ENCODE peak calls at places on chromosomes 6 and 20, in four cellular contexts. One of them, this sample, is unnamed. For H3K4me1, the result is how much of the 10 kb centered on the place peaks cover.

GRCh38 chr6:16758163-16758975 is 2.9 kb downstream of the ATXN1 start:
- DNase-seq in tibial artery: no peak
- DNase-seq in HCT116: no peak
- DNase-seq in heart right ventricle: no peak
- DNase-seq in this sample: no peak

GRCh38 chr6:81003156-81003555 is 749.3 kb downstream of the TENT5A start:
- DNase-seq in tibial artery: no peak
- DNase-seq in HCT116: no peak
- DNase-seq in heart right ventricle: no peak
- DNase-seq in this sample: no peak

GRCh38 chr6:156262014-156262413 is 515.2 kb upstream of the ARID1B start:
- DNase-seq in heart right ventricle: no peak
- DNase-seq in tibial artery: no peak
- DNase-seq in HCT116: no peak
- DNase-seq in this sample: no peak

GRCh38 chr6:89693207-89693606 is 54.7 kb upstream of the LYRM2 start:
- DNase-seq in tibial artery: no peak
- DNase-seq in heart right ventricle: no peak
- DNase-seq in HCT116: no peak
- DNase-seq in this sample: no peak

GRCh38 chr6:9116026-9116425 is 680.7 kb upstream of the SLC35B3 start:
- DNase-seq in tibial artery: no peak
- DNase-seq in heart right ventricle: no peak
- DNase-seq in HCT116: no peak
- DNase-seq in this sample: no peak

GRCh38 chr20:43812216-43812615 is 85.4 kb upstream of the GTSF1L start:
- DNase-seq in HCT116: no peak
- DNase-seq in tibial artery: no peak
- DNase-seq in heart right ventricle: no peak
- DNase-seq in this sample: no peak

GRCh38 chr6:17994019-17994418 is 6.6 kb upstream of the KIF13A start:
- DNase-seq in heart right ventricle: no peak
- DNase-seq in tibial artery: no peak
- DNase-seq in HCT116: no peak
- DNase-seq in this sample: no peak

GRCh38 chr6:152130441-152130840 is 323.0 kb downstream of the ESR1 start:
- DNase-seq in HCT116: no peak
- DNase-seq in heart right ventricle: no peak
- DNase-seq in tibial artery: no peak
- DNase-seq in this sample: no peak

GRCh38 chr6:38179300-38179699 is 359.8 kb downstream of the ZFAND3 start:
- DNase-seq in tibial artery: peak
- DNase-seq in heart right ventricle: no peak
- DNase-seq in HCT116: no peak
- DNase-seq in this sample: no peak

GRCh38 chr20:53004267-53004813 is 32.2 kb downstream of the TSHZ2 start:
- DNase-seq in heart right ventricle: no peak
- DNase-seq in HCT116: no peak
- DNase-seq in tibial artery: no peak
- DNase-seq in this sample: no peak

GRCh38 chr20:9912290-9912689 is 73.4 kb upstream of the PAK5 start:
- DNase-seq in heart right ventricle: no peak
- DNase-seq in tibial artery: no peak
- DNase-seq in HCT116: no peak
- DNase-seq in this sample: no peak

GRCh38 chr6:43060034-43060754 is 763 bp downstream of the KLC4 start:
- DNase-seq in heart right ventricle: no peak
- DNase-seq in HCT116: no peak
- DNase-seq in tibial artery: no peak
- DNase-seq in this sample: peak

GRCh38 chr6:19297880-19298279 is 539.3 kb upstream of the ID4 start:
- DNase-seq in tibial artery: no peak
- DNase-seq in heart right ventricle: no peak
- DNase-seq in HCT116: no peak
- DNase-seq in this sample: no peak

DNA sequence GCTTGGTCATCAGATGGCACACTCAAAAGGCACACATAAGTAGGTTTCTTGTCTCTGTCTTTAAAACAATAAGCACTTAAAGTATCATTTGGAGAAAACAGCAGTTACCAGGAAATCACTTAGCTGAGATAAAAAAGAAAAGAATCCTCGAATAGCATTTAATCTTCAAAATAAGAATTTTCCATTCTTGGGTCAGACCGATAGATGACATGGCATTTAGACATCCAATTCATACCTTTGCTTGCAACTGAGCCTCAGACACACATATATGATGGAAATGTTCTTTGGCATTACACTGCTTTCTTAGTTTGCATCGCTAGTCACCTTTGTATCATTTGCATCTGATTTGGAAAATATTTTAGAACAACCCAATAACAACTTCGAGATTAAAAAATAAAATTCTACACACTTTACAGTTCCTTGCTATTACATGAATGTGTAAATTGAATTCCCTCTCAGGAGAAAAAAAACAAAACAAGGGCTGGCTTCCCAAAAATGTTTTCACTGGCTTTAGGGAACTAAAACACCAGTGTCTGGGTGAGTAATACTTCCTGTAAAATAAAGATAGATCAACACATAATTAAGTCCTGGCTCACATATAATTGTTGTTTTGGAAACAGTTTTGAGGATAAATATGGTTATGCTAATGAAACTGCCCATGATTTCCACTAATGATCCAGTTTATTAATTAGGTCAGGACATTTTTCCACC is 1.3 kb upstream of the RNF217 start:
- DNase-seq in tibial artery: no peak
- DNase-seq in heart right ventricle: no peak
- DNase-seq in HCT116: no peak
- DNase-seq in this sample: no peak
- H3K4me3 ChIP-seq in tibial artery: peak
- H3K4me3 ChIP-seq in heart right ventricle: peak
- H3K4me3 ChIP-seq in HCT116: peak
- H3K4me3 ChIP-seq in this sample: peak

DNA sequence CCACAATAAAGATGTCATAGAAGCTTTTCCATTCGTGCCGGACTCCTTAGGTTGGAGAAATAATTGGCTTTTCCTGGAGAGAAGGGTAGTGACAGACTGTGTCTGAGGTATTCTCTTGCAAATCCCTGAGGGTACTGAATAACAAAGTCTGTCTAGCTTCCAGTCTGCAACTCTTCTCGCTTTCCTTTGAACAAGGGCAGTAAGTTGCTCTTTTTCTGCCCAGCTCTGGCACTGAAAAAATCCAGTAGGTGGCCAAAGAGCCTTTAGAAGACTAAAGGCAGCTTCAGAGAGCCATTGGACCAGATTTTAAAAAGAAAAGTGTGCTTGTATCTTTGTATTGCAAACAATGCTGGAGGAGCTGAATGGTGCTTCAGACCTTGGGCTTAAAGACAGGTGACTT is 20.7 kb upstream of the RREB1 start:
- DNase-seq in heart right ventricle: no peak
- DNase-seq in HCT116: no peak
- DNase-seq in tibial artery: no peak
- DNase-seq in this sample: no peak
- TF ChIP-seq CTCF in heart right ventricle: no peak
- TF ChIP-seq CTCF in HCT116: no peak
- TF ChIP-seq CTCF in tibial artery: peak
- TF ChIP-seq CTCF in this sample: no peak

GRCh38 chr6:166470863-166471410 is 88.2 kb upstream of the MPC1 start:
- DNase-seq in HCT116: no peak
- DNase-seq in heart right ventricle: no peak
- DNase-seq in tibial artery: no peak
- DNase-seq in this sample: no peak

GRCh38 chr6:166471797-166472260 is 89.1 kb upstream of the MPC1 start:
- DNase-seq in tibial artery: no peak
- DNase-seq in heart right ventricle: no peak
- DNase-seq in HCT116: no peak
- DNase-seq in this sample: no peak

GRCh38 chr6:166467436-166468000 is 84.8 kb upstream of the MPC1 start:
- DNase-seq in heart right ventricle: no peak
- DNase-seq in HCT116: no peak
- DNase-seq in tibial artery: no peak
- DNase-seq in this sample: no peak

GRCh38 chr6:166469426-166469961 is 86.8 kb upstream of the MPC1 start:
- DNase-seq in heart right ventricle: no peak
- DNase-seq in HCT116: no peak
- DNase-seq in tibial artery: no peak
- DNase-seq in this sample: no peak

GRCh38 chr6:166470029-166470862 is 87.5 kb upstream of the MPC1 start:
- DNase-seq in tibial artery: no peak
- DNase-seq in HCT116: no peak
- DNase-seq in heart right ventricle: no peak
- DNase-seq in this sample: no peak
- H3K4me1 ChIP-seq in tibial artery: under half
- H3K4me1 ChIP-seq in HCT116: under half
- H3K4me1 ChIP-seq in heart right ventricle: under half
- H3K4me1 ChIP-seq in this sample: under half

GRCh38 chr6:144265390-144265789 is 19.7 kb upstream of the UTRN start:
- DNase-seq in heart right ventricle: no peak
- DNase-seq in tibial artery: no peak
- DNase-seq in HCT116: no peak
- DNase-seq in this sample: no peak
- H3K4me3 ChIP-seq in heart right ventricle: no peak
- H3K4me3 ChIP-seq in tibial artery: no peak
- H3K4me3 ChIP-seq in HCT116: no peak
- H3K4me3 ChIP-seq in this sample: no peak

GRCh38 chr6:85677243-85677956 is 34.7 kb upstream of the SYNCRIP start:
- DNase-seq in heart right ventricle: no peak
- DNase-seq in tibial artery: no peak
- DNase-seq in HCT116: no peak
- DNase-seq in this sample: no peak
- TF ChIP-seq CTCF in heart right ventricle: no peak
- TF ChIP-seq CTCF in tibial artery: no peak
- TF ChIP-seq CTCF in HCT116: no peak
- TF ChIP-seq CTCF in this sample: no peak

GRCh38 chr20:49603209-49603627 is 35.3 kb upstream of the PTGIS start:
- DNase-seq in heart right ventricle: no peak
- DNase-seq in HCT116: no peak
- DNase-seq in tibial artery: no peak
- DNase-seq in this sample: no peak

GRCh38 chr20:49597825-49598395 is 30.0 kb upstream of the PTGIS start:
- DNase-seq in HCT116: no peak
- DNase-seq in heart right ventricle: no peak
- DNase-seq in tibial artery: no peak
- DNase-seq in this sample: no peak

GRCh38 chr20:49599746-49600113 is 31.8 kb upstream of the PTGIS start:
- DNase-seq in heart right ventricle: no peak
- DNase-seq in tibial artery: no peak
- DNase-seq in HCT116: no peak
- DNase-seq in this sample: no peak

GRCh38 chr20:49602370-49603208 is 34.7 kb upstream of the PTGIS start:
- DNase-seq in tibial artery: no peak
- DNase-seq in HCT116: no peak
- DNase-seq in heart right ventricle: no peak
- DNase-seq in this sample: no peak

DNA sequence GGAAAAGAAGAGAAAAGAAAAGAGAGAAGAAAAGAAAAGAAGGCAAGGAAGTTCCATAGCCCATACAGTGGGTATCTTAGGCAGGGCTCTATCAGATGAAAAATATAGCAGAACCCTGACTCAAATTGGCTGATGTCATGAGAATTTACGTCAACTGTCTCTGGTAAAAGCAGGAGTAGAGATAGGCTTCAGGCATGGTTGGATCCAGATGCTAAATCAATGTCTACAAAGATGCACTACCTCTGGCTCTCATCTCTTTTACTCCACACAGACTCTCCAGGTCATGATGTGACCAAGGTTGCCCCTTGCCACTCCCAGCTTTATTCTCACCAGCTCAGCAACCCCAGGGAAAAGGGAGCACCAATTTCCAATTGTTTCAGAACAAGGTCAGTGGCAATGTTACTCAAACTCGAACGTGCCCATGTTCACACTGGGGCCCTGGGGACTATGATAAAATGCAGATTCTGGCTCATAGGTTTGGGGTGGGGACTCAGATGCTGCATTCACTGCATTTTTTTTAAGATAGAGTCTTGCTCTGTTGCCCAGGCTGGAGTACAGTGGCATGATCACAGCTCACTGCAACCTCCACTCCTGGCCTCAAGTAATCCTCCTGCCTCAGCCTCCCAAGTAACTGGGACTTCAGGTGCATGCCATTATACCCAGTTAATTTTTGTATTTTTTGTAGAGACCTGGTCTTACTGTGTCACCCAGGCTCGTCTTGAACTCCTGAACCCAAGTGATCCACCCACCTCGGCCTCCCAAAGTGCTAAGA is 33.4 kb upstream of the PTGIS start:
- DNase-seq in tibial artery: no peak
- DNase-seq in HCT116: no peak
- DNase-seq in heart right ventricle: no peak
- DNase-seq in this sample: no peak
- H3K4me1 ChIP-seq in tibial artery: under half
- H3K4me1 ChIP-seq in HCT116: under half
- H3K4me1 ChIP-seq in heart right ventricle: under half
- H3K4me1 ChIP-seq in this sample: under half

DNA sequence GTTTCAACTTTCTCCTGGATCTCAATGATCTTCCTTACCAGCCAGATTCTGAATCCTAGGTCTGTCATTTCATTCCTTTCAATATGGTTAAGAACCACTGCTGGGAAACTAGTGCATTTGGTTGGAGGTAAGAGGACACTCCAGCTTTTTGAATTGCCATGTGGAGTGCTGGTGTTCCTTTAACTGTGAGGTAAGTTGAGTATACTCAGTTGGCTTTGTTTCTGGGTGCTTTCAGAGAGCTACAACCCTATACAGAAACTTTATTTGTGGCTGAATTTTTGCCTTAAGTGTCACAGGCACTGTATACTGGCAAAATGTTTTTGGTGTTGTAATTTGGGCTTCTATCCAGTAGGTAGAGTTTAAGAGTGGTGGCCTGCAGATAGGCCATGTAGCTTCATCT is 175.8 kb downstream of the TBC1D32 start:
- DNase-seq in heart right ventricle: no peak
- DNase-seq in HCT116: no peak
- DNase-seq in tibial artery: no peak
- DNase-seq in this sample: no peak
- H3K4me3 ChIP-seq in heart right ventricle: no peak
- H3K4me3 ChIP-seq in HCT116: no peak
- H3K4me3 ChIP-seq in tibial artery: no peak
- H3K4me3 ChIP-seq in this sample: no peak

GRCh38 chr6:27871919-27872633 is 40.1 kb downstream of the OR2B2 start:
- DNase-seq in heart right ventricle: peak
- DNase-seq in tibial artery: peak
- DNase-seq in HCT116: no peak
- DNase-seq in this sample: peak
- TF ChIP-seq CTCF in heart right ventricle: no peak
- TF ChIP-seq CTCF in tibial artery: no peak
- TF ChIP-seq CTCF in HCT116: no peak
- TF ChIP-seq CTCF in this sample: no peak

GRCh38 chr6:36605102-36605501 is 10.9 kb downstream of the SRSF3 start:
- DNase-seq in heart right ventricle: no peak
- DNase-seq in HCT116: no peak
- DNase-seq in tibial artery: no peak
- DNase-seq in this sample: no peak
- H3K4me1 ChIP-seq in heart right ventricle: half or more
- H3K4me1 ChIP-seq in HCT116: under half
- H3K4me1 ChIP-seq in tibial artery: under half
- H3K4me1 ChIP-seq in this sample: half or more